ENCODE peak calls at places on chromosomes 12 and 14, in six cellular contexts. One of them, this sample, is unnamed.

GRCh38 chr12:68977335-68977734 is 44.4 kb upstream of the CPM start:
- DNase-seq in CD4-positive, CD25-positive, alpha-beta regulatory T cell: no peak
- DNase-seq in hippocampal formation: peak
- DNase-seq in right cardiac atrium: no peak
- DNase-seq in naive thymus-derived CD8-positive, alpha-beta T cell: no peak
- DNase-seq in Daoy: no peak
- DNase-seq in this sample: no peak

GRCh38 chr12:85363382-85364190 is 83.6 kb downstream of the ALX1 start:
- DNase-seq in hippocampal formation: no peak
- DNase-seq in right cardiac atrium: no peak
- DNase-seq in naive thymus-derived CD8-positive, alpha-beta T cell: no peak
- DNase-seq in CD4-positive, CD25-positive, alpha-beta regulatory T cell: no peak
- DNase-seq in Daoy: no peak
- DNase-seq in this sample: no peak

GRCh38 chr14:99571303-99571986 is 32.6 kb downstream of the CCDC85C start:
- DNase-seq in CD4-positive, CD25-positive, alpha-beta regulatory T cell: no peak
- DNase-seq in right cardiac atrium: peak
- DNase-seq in hippocampal formation: no peak
- DNase-seq in Daoy: peak
- DNase-seq in naive thymus-derived CD8-positive, alpha-beta T cell: no peak
- DNase-seq in this sample: no peak

GRCh38 chr14:33714527-33715222 is 236.2 kb downstream of the EGLN3 start:
- DNase-seq in right cardiac atrium: no peak
- DNase-seq in naive thymus-derived CD8-positive, alpha-beta T cell: no peak
- DNase-seq in hippocampal formation: no peak
- DNase-seq in CD4-positive, CD25-positive, alpha-beta regulatory T cell: no peak
- DNase-seq in Daoy: peak
- DNase-seq in this sample: no peak

GRCh38 chr12:12736759-12737676 is 19.9 kb downstream of the CDKN1B start:
- DNase-seq in hippocampal formation: peak
- DNase-seq in naive thymus-derived CD8-positive, alpha-beta T cell: peak
- DNase-seq in Daoy: peak
- DNase-seq in right cardiac atrium: no peak
- DNase-seq in CD4-positive, CD25-positive, alpha-beta regulatory T cell: peak
- DNase-seq in this sample: peak

GRCh38 chr12:52956987-52957386 is 8.1 kb downstream of the KRT18 start:
- DNase-seq in hippocampal formation: no peak
- DNase-seq in CD4-positive, CD25-positive, alpha-beta regulatory T cell: no peak
- DNase-seq in right cardiac atrium: no peak
- DNase-seq in naive thymus-derived CD8-positive, alpha-beta T cell: no peak
- DNase-seq in Daoy: peak
- DNase-seq in this sample: no peak

GRCh38 chr14:32428149-32428548 is 99.1 kb downstream of the AKAP6 start:
- DNase-seq in naive thymus-derived CD8-positive, alpha-beta T cell: no peak
- DNase-seq in Daoy: no peak
- DNase-seq in hippocampal formation: no peak
- DNase-seq in CD4-positive, CD25-positive, alpha-beta regulatory T cell: no peak
- DNase-seq in right cardiac atrium: no peak
- DNase-seq in this sample: no peak

GRCh38 chr14:55448146-55448614 is 7.8 kb upstream of the TBPL2 start:
- DNase-seq in Daoy: peak
- DNase-seq in hippocampal formation: no peak
- DNase-seq in naive thymus-derived CD8-positive, alpha-beta T cell: no peak
- DNase-seq in right cardiac atrium: no peak
- DNase-seq in CD4-positive, CD25-positive, alpha-beta regulatory T cell: no peak
- DNase-seq in this sample: no peak

GRCh38 chr12:65415826-65416225 is 137.3 kb downstream of the MSRB3 start:
- DNase-seq in Daoy: no peak
- DNase-seq in naive thymus-derived CD8-positive, alpha-beta T cell: no peak
- DNase-seq in CD4-positive, CD25-positive, alpha-beta regulatory T cell: no peak
- DNase-seq in hippocampal formation: no peak
- DNase-seq in right cardiac atrium: no peak
- DNase-seq in this sample: no peak

GRCh38 chr12:47216150-47216677 is 136.5 kb upstream of the AMIGO2 start:
- DNase-seq in hippocampal formation: peak
- DNase-seq in CD4-positive, CD25-positive, alpha-beta regulatory T cell: peak
- DNase-seq in naive thymus-derived CD8-positive, alpha-beta T cell: no peak
- DNase-seq in right cardiac atrium: peak
- DNase-seq in Daoy: no peak
- DNase-seq in this sample: peak

GRCh38 chr12:124916370-124917134 is 2.1 kb upstream of the UBC start:
- DNase-seq in hippocampal formation: no peak
- DNase-seq in naive thymus-derived CD8-positive, alpha-beta T cell: no peak
- DNase-seq in right cardiac atrium: peak
- DNase-seq in CD4-positive, CD25-positive, alpha-beta regulatory T cell: no peak
- DNase-seq in Daoy: peak
- DNase-seq in this sample: no peak

GRCh38 chr14:51157012-51157411 is 62.1 kb upstream of the TRIM9 start:
- DNase-seq in hippocampal formation: no peak
- DNase-seq in CD4-positive, CD25-positive, alpha-beta regulatory T cell: no peak
- DNase-seq in Daoy: peak
- DNase-seq in right cardiac atrium: no peak
- DNase-seq in naive thymus-derived CD8-positive, alpha-beta T cell: no peak
- DNase-seq in this sample: no peak

GRCh38 chr12:132489078-132489601 is 811 bp upstream of the FBRSL1 start:
- DNase-seq in naive thymus-derived CD8-positive, alpha-beta T cell: peak
- DNase-seq in CD4-positive, CD25-positive, alpha-beta regulatory T cell: peak
- DNase-seq in right cardiac atrium: peak
- DNase-seq in hippocampal formation: no peak
- DNase-seq in Daoy: peak
- DNase-seq in this sample: peak

GRCh38 chr12:107718606-107719005 is 33.0 kb downstream of the PWP1 start:
- DNase-seq in hippocampal formation: no peak
- DNase-seq in naive thymus-derived CD8-positive, alpha-beta T cell: no peak
- DNase-seq in right cardiac atrium: no peak
- DNase-seq in Daoy: no peak
- DNase-seq in CD4-positive, CD25-positive, alpha-beta regulatory T cell: no peak
- DNase-seq in this sample: no peak

GRCh38 chr14:55585854-55586253 is 5.8 kb downstream of the KTN1 start:
- DNase-seq in CD4-positive, CD25-positive, alpha-beta regulatory T cell: no peak
- DNase-seq in Daoy: peak
- DNase-seq in hippocampal formation: no peak
- DNase-seq in right cardiac atrium: no peak
- DNase-seq in naive thymus-derived CD8-positive, alpha-beta T cell: no peak
- DNase-seq in this sample: no peak

GRCh38 chr14:68891851-68892660 is 87.0 kb downstream of the ACTN1 start:
- DNase-seq in right cardiac atrium: no peak
- DNase-seq in hippocampal formation: no peak
- DNase-seq in Daoy: peak
- DNase-seq in CD4-positive, CD25-positive, alpha-beta regulatory T cell: no peak
- DNase-seq in naive thymus-derived CD8-positive, alpha-beta T cell: no peak
- DNase-seq in this sample: no peak

GRCh38 chr12:27780612-27781408 is 774 bp upstream of the MANSC4 start:
- DNase-seq in Daoy: peak
- DNase-seq in naive thymus-derived CD8-positive, alpha-beta T cell: no peak
- DNase-seq in hippocampal formation: no peak
- DNase-seq in CD4-positive, CD25-positive, alpha-beta regulatory T cell: peak
- DNase-seq in right cardiac atrium: peak
- DNase-seq in this sample: no peak